ENCODE peak calls at places on chromosome 19, in eight cellular contexts. L is transverse colon; Z is CD8-positive, alpha-beta memory T cell; C is stimulated activated CD4-positive, alpha-beta T cell treated with anti-CD3 and anti-CD28 coated beads, TNF-alpha, amount 100 ng/mL, for 4 hours; D is midbrain; M is iPS-NIHi11; S is MV-4-11; K is NCI-H187. T is an unnamed sample.

GRCh38 chr19:5058456-5059190 is 89.7 kb downstream of the KDM4B start:
- DNase-seq in M (no peak), K (no peak), L (no peak), Z (no peak), S (no peak), C (no peak), D (no peak), T (no peak)

GRCh38 chr19:46413262-46414031 is at the start of gene CCDC8:
- DNase-seq in M (peak), K (no peak), D (peak), Z (no peak), S (no peak), C (no peak), L (peak), T (no peak)

GRCh38 chr19:46660008-46660517 is 919 bp downstream of the DACT3 start:
- DNase-seq in K (no peak), M (no peak), C (no peak), D (peak), S (no peak), Z (no peak), L (no peak), T (no peak)

GRCh38 chr19:32895384-32895783 is 25.8 kb upstream of the SLC7A9 start:
- DNase-seq in D (no peak), M (no peak), C (no peak), L (no peak), K (no peak), Z (no peak), S (no peak), T (no peak)

GRCh38 chr19:50334741-50335421 is 5.7 kb upstream of the KCNC3 start:
- DNase-seq in D (no peak), L (no peak), C (no peak), Z (no peak), M (no peak), K (no peak), S (no peak), T (no peak)

GRCh38 chr19:17575871-17576757 is 20.7 kb downstream of the COLGALT1 start:
- DNase-seq in M (no peak), C (no peak), L (peak), Z (no peak), K (no peak), D (no peak), S (no peak), T (no peak)

GRCh38 chr19:18205180-18205915 is 1.5 kb upstream of the RAB3A start:
- DNase-seq in D (peak), Z (peak), K (no peak), C (peak), L (peak), S (peak), M (peak), T (peak)

GRCh38 chr19:29583196-29584006 is 22.7 kb upstream of the POP4 start:
- DNase-seq in C (no peak), S (no peak), D (no peak), Z (no peak), L (no peak), K (no peak), M (no peak), T (no peak)

GRCh38 chr19:39208175-39208795 is 4.2 kb upstream of the SYCN start:
- DNase-seq in C (no peak), S (no peak), L (no peak), M (no peak), K (no peak), Z (no peak), D (no peak), T (no peak)

GRCh38 chr19:49113762-49114629 is at the start of gene LIN7B:
- DNase-seq in M (peak), K (peak), C (peak), L (peak), D (peak), Z (peak), S (peak), T (peak)

GRCh38 chr19:6091771-6092291 is 18.5 kb downstream of the RFX2 start:
- DNase-seq in C (no peak), M (no peak), K (no peak), Z (no peak), L (peak), S (no peak), D (no peak), T (no peak)